ENCODE peak calls at places on chromosome 11, in eight cellular contexts. A is stomach, Q is pancreas, F is heart right ventricle, U is HCT116, H is astrocyte, I is GM12878, P is lung. N is an unnamed sample.

GRCh38 chr11:32374261-32374711 is 61.1 kb downstream of the WT1 start:
- DNase-seq in P (no peak), H (no peak), Q (no peak), F (peak; percentile 31), A (no peak), U (peak; percentile 19), I (peak; percentile 25), N (no peak)

GRCh38 chr11:128796275-128796674 is 70.8 kb downstream of the KCNJ1 start:
- DNase-seq in U (no peak), I (peak; percentile 43), P (no peak), A (no peak), H (peak; percentile 91), F (no peak), Q (no peak), N (no peak)

GRCh38 chr11:12540913-12541587 is 133.2 kb upstream of the TEAD1 start:
- DNase-seq in Q (no peak), U (no peak), P (no peak), H (peak; percentile 94), A (no peak), F (no peak), I (no peak), N (peak; percentile 92)

GRCh38 chr11:41498726-41499125 is 39.3 kb upstream of the LRRC4C start:
- DNase-seq in A (no peak), H (no peak), F (no peak), P (no peak), I (no peak), Q (no peak), U (no peak), N (no peak)

GRCh38 chr11:74255741-74256369 is 55.6 kb downstream of the P4HA3 start:
- DNase-seq in H (peak; percentile 20), A (peak; percentile 57), F (peak; percentile 47), Q (peak; percentile 64), U (peak; percentile 29), I (no peak), P (peak; percentile 46), N (peak; percentile 84)

GRCh38 chr11:122808494-122808893 is 29.8 kb upstream of the CRTAM start:
- DNase-seq in A (no peak), H (peak; percentile 58), P (no peak), Q (no peak), I (peak; percentile 66), U (no peak), F (peak; percentile 56), N (no peak)

GRCh38 chr11:22711212-22711770 is 44.9 kb downstream of the GAS2 start:
- DNase-seq in Q (no peak), H (no peak), F (no peak), P (no peak), A (no peak), U (no peak), I (no peak), N (no peak)

GRCh38 chr11:103806130-103806900 is 230.1 kb upstream of the DDI1 start:
- DNase-seq in H (peak; percentile 90), I (no peak), P (no peak), U (no peak), F (peak; percentile 21), Q (no peak), A (no peak), N (no peak)

DNA sequence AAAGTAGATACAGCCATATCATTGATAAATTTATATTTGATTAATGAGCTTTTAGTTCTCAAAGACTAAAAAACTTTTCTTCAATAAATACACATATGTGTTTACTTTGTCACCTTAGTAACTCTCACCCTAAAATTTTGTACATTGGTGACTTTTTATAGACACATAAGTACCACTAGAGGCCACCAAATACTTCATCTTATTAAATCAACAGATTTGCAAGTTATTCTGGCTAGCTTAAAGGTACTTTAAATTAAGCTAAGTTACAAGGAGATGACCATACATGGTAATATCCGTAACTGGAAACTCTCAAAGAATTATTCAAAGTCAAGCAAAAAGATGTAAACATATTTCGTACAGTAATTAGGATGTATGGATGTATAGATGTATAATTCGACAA is 112.2 kb downstream of the SBF2 start:
- DNase-seq in Q (no peak), U (peak; percentile 26), A (no peak), I (no peak), H (peak; percentile 39), P (no peak), F (no peak), N (no peak)
- TF ChIP-seq CTCF in Q (no peak), U (peak; percentile 36), A (no peak), I (no peak), H (peak; percentile 24), P (no peak), F (no peak), N (peak; percentile 32)

GRCh38 chr11:65554057-65554818 is 3.9 kb downstream of the LTBP3 start:
- DNase-seq in U (no peak), P (no peak), Q (no peak), F (no peak), I (no peak), H (no peak), A (no peak), N (no peak)
- H3K4me1 ChIP-seq in U (peaks cover 84% of the 10 kb centered on the region), P (peaks cover 17% of the 10 kb centered on the region), Q (peaks cover 7% of the 10 kb centered on the region), F (peaks cover 43% of the 10 kb centered on the region), I (peaks cover 2% of the 10 kb centered on the region), H (peaks cover 46% of the 10 kb centered on the region), A (peaks cover 71% of the 10 kb centered on the region), N (peaks cover 64% of the 10 kb centered on the region)

DNA sequence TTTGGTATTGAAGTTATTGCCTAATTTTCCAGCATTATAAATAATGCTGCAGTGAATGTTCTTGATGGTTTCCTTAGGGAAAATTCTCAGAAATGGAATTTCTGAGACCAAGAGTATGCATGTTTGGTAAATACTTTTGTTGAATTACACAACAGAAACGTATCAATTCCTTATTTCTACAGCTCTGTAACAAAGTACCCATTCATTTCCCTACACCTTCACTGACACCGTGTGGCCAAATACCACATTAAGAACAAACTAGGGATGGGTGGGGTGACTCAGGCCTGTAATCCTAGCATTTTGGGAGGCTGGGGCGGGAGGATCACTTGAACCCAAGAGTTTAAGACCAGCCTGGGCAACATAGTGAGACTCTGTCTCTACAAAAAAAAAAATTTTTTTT is 21.8 kb downstream of the MCAM start:
- DNase-seq in H (no peak), F (no peak), U (no peak), P (no peak), I (no peak), A (no peak), Q (no peak), N (no peak)
- TF ChIP-seq CTCF in H (no peak), F (no peak), U (no peak), P (no peak), I (no peak), A (no peak), Q (no peak), N (no peak)

GRCh38 chr11:134267966-134268365 is 8.2 kb upstream of the GLB1L3 start:
- DNase-seq in F (no peak), P (no peak), A (no peak), Q (no peak), I (no peak), H (peak; percentile 41), U (no peak), N (no peak)
- H3K4me1 ChIP-seq in F (no peaks in the 10 kb centered on the region), P (peaks cover 1% of the 10 kb centered on the region), A (peaks cover 9% of the 10 kb centered on the region), Q (no peaks in the 10 kb centered on the region), I (no peaks in the 10 kb centered on the region), H (peaks cover 7% of the 10 kb centered on the region), U (no peaks in the 10 kb centered on the region), N (no peaks in the 10 kb centered on the region)

GRCh38 chr11:120749389-120749788 is 237.8 kb downstream of the GRIK4 start:
- DNase-seq in H (no peak), A (no peak), P (no peak), I (no peak), F (no peak), U (no peak), Q (no peak), N (no peak)

GRCh38 chr11:120747801-120748484 is 236.4 kb downstream of the GRIK4 start:
- DNase-seq in U (no peak), H (no peak), F (no peak), Q (no peak), A (no peak), P (no peak), I (no peak), N (peak; percentile 72)

GRCh38 chr11:120748485-120748814 is 236.9 kb downstream of the GRIK4 start:
- DNase-seq in I (no peak), F (no peak), H (no peak), U (no peak), A (no peak), P (no peak), Q (no peak), N (no peak)

GRCh38 chr11:120746395-120746794 is 234.8 kb downstream of the GRIK4 start:
- DNase-seq in F (no peak), U (no peak), P (no peak), A (no peak), H (no peak), Q (no peak), I (no peak), N (peak; percentile 88)

DNA sequence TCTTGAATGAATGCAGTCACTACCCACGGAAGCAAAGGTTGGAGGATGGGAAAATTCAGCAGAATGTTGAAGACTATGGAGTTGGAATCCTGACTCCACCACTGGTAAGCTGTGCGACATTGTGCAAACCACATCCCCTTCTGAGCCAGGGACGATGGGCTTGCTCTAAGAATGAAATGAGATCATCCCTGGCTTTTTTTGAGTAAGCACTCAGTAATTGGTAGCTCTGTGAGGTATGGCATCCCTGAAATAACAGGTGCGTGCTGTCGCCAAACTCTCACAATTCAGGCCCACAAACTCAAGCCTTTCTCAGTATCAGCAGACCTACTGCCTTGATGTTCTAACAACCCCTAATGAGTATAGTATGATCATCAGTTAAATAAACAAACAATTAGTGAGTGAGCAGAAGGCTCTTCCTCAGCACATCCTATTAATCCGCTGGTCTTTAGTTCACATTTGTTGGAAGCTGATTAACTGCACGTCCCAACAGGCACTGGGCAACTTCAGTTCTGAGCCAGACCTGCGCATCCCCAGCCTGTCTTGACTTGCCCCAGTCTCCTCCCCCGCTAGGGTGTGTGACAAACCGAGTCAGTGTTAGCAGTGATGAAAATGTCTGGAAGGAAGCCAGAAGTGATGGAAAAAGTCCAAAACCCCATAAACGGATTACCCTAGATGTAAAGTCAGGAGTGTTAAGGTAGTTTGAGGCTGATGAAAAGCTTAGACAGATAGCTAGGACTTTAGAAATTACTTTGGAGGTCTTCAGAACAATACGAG is 235.5 kb downstream of the GRIK4 start:
- DNase-seq in F (no peak), H (no peak), A (no peak), I (no peak), U (no peak), P (no peak), Q (no peak), N (no peak)
- TF ChIP-seq CTCF in F (no peak), H (no peak), A (no peak), I (no peak), U (no peak), P (no peak), Q (no peak), N (no peak)

N was measured in esophagus muscularis mucosa.